ENCODE peak calls at places on chromosomes 11 and 22, in four cellular contexts. X, W, O and Y are unnamed samples. For H3K27me3, the result is how much of the 10 kb centered on the place peaks cover.

GRCh38 chr22:41983516-41983915 is 14.3 kb downstream of the SEPTIN3 start:
- DNase-seq in X (no peak), O (no peak), W (no peak), Y (peak)

GRCh38 chr22:45584121-45584570 is 81.5 kb downstream of the FBLN1 start:
- DNase-seq in O (peak), X (no peak), W (no peak), Y (no peak)

GRCh38 chr11:69985654-69986420 is 92.3 kb upstream of the ANO1 start:
- DNase-seq in W (no peak), O (no peak), X (no peak), Y (no peak)

GRCh38 chr11:67306769-67307544 is 3.6 kb downstream of the SSH3 start:
- DNase-seq in O (no peak), X (no peak), W (no peak), Y (no peak)

GRCh38 chr11:102868359-102868758 is 6.4 kb downstream of the MMP12 start:
- DNase-seq in O (peak), W (no peak), X (no peak), Y (peak)

GRCh38 chr22:25368271-25368670 is 148.8 kb downstream of the CRYBB2 start:
- DNase-seq in W (peak), O (peak), X (no peak), Y (peak)

GRCh38 chr11:15780837-15781236 is 575.5 kb downstream of the SOX6 start:
- DNase-seq in W (no peak), X (no peak), O (no peak), Y (no peak)

GRCh38 chr22:26159886-26160285 is 9.4 kb upstream of the SEZ6L start:
- DNase-seq in W (no peak), O (no peak), X (no peak), Y (no peak)

GRCh38 chr11:129695543-129696308 is 119.9 kb upstream of the TMEM45B start:
- DNase-seq in W (no peak), O (peak), X (peak), Y (peak)

GRCh38 chr11:66988238-66988637 is 13.1 kb downstream of the C11orf86 start:
- DNase-seq in W (no peak), X (no peak), O (no peak), Y (no peak)

GRCh38 chr22:19890502-19891349 is 36.1 kb upstream of the GNB1L start:
- DNase-seq in W (no peak), O (no peak), X (no peak), Y (no peak)

GRCh38 chr22:19892925-19893324 is 38.3 kb upstream of the GNB1L start:
- DNase-seq in O (peak), X (no peak), W (no peak), Y (no peak)

GRCh38 chr22:19889951-19890350 is 35.3 kb upstream of the GNB1L start:
- DNase-seq in O (no peak), X (no peak), W (no peak), Y (no peak)

GRCh38 chr22:19892249-19892879 is 37.7 kb upstream of the GNB1L start:
- DNase-seq in O (peak), W (no peak), X (no peak), Y (no peak)

DNA sequence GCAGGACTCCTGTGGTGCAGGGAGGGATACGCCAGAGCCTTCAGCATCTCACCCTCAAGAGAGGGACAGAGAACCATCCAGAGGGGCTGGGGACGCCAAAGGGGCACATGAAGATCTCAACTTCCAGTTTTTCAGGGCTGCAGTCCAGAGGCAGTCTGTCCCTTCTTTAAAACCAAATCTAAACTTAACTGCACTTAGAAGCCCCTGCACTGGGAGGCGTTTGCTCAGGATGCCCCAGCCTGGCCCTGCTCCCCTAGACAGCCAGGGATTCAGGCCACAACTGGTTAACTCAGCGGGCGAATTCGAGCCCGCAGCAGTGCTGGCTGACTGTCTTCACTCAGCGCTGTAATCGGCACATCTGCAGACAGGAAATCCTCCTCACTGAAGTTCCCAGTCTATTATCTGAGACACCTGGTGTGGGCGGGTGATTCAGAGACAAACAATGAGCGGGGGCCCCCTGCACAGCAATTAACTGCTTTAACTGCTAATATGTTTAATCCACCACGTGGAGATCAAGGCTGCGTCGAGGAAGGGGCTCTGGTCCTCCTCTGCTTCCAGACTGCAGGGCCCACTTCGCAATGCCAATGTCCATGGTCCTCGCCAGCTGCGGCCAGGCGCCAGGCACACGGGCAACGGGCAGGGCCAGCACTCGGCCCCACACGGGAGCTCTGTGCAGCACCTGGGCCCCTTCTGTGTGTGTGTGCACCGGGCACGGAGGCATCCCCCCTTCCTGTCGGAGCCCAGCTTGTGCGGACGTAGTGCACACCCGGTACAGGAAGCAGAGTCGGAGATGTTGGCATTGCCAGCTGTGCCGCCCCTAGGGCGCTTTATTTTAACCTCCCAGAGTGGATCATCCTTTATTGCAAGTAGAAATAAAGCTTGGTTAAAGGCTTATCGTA is 36.9 kb upstream of the GNB1L start:
- DNase-seq in X (no peak), O (peak), W (peak), Y (peak)
- TF ChIP-seq CTCF in X (no peak), O (no peak), W (no peak), Y (no peak)

GRCh38 chr11:19767691-19768151 is 55.1 kb downstream of the NAV2 start:
- DNase-seq in O (no peak), X (no peak), W (no peak), Y (no peak)

GRCh38 chr11:19770277-19770676 is 57.6 kb downstream of the NAV2 start:
- DNase-seq in W (no peak), O (no peak), X (no peak), Y (no peak)

GRCh38 chr11:19768197-19768596 is 55.6 kb downstream of the NAV2 start:
- DNase-seq in X (no peak), W (no peak), O (no peak), Y (no peak)

GRCh38 chr11:19768815-19769214 is 56.2 kb downstream of the NAV2 start:
- DNase-seq in W (no peak), O (no peak), X (no peak), Y (no peak)

GRCh38 chr11:19769820-19770219 is 57.2 kb downstream of the NAV2 start:
- DNase-seq in O (peak), X (no peak), W (peak), Y (no peak)
- H3K27me3 ChIP-seq in O (under half), X (under half), W (under half), Y (under half)

GRCh38 chr22:44325718-44326548 is 13.2 kb upstream of the SHISAL1 start:
- DNase-seq in W (no peak), O (peak), X (no peak), Y (no peak)
- TF ChIP-seq CTCF in W (peak), O (peak), X (no peak), Y (peak)

DNA sequence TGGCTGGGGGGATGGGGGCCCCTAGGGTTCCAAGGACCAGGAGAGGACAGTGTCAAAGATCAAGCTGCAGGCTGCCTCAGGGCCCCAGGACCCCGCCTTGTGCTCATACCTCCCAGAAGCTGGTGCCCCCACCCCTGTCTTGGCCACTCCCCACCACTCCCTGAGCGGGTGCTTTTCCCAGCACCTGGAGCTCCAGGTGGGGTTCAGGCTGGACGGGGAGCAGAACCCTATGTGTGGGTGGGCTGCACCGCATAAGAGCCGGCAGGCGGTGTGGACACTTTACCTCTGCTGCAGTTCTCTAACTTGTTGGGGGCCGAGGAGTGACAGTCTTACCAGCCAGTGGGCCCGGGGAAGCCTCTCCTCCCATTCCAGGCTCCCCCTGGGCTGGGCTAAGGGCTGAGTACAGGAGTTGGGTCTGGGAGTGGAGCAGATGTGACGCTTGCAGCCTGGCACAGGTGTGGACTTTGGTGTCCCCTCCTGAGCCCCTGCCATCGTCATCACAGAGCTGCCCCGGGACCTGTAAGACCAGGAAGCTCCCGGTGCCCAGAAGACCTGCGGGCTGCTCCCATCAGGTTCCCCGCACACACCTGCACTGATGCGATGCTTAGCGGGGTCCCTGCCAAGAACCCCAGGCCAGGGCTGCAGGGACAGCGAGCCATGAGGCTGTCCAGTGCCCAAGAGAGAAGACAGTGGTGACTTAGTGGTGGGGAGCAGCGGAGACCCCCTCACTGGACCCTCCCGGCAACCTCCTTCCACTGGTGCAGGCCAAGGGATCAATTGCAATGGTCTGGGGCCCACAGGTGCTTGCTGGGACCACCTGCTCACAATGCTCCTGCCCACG is 674.5 kb downstream of the BRD1 start:
- DNase-seq in W (no peak), O (no peak), X (no peak), Y (no peak)
- H3K27me3 ChIP-seq in W (under half), O (under half), X (half or more), Y (under half)

GRCh38 chr11:126328938-126329643 is 25.2 kb downstream of the DCPS start:
- DNase-seq in O (no peak), W (no peak), X (no peak), Y (no peak)
- TF ChIP-seq CTCF in O (no peak), W (no peak), X (no peak), Y (no peak)

GRCh38 chr22:35436421-35436820 is 36.5 kb downstream of the MCM5 start:
- DNase-seq in W (no peak), X (no peak), O (no peak), Y (no peak)

GRCh38 chr22:35434061-35434750 is 34.3 kb downstream of the MCM5 start:
- DNase-seq in W (no peak), O (no peak), X (no peak), Y (no peak)

GRCh38 chr22:35439365-35439717 is 39.4 kb downstream of the MCM5 start:
- DNase-seq in W (no peak), X (no peak), O (no peak), Y (no peak)

GRCh38 chr22:35435201-35435712 is 35.3 kb downstream of the MCM5 start:
- DNase-seq in X (no peak), W (no peak), O (no peak), Y (no peak)

DNA sequence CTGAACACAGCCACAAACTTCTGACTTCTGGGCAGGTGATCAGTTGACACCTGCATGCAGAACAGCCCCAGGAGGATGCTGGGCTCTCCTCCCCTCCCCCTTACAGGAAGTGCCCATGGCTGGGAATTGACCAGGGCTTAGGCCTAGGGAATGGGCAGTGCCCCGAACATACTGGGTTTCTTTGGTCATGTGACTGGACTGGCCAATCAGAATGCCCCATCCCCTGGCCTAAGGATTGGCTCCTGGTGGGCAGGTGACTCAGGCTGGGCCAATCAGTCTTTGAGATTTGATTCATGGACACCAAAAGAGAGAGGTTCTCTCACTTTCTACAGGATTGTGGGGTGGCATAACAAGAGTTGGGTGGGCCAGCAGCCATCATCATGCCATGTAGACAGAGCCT is 37.1 kb downstream of the MCM5 start:
- DNase-seq in O (no peak), W (no peak), X (no peak), Y (no peak)
- H3K27me3 ChIP-seq in O (under half), W (under half), X (under half), Y (under half)

GRCh38 chr11:106022795-106023275 is 795 bp upstream of the MSANTD4 start:
- DNase-seq in X (no peak), O (no peak), W (no peak), Y (no peak)

GRCh38 chr11:106021181-106021966 is 666 bp downstream of the MSANTD4 start:
- DNase-seq in O (peak), X (no peak), W (no peak), Y (peak)

GRCh38 chr11:106017088-106017487 is 5.0 kb downstream of the MSANTD4 start:
- DNase-seq in X (no peak), O (no peak), W (no peak), Y (no peak)

GRCh38 chr11:106021967-106022794 is at the start of gene MSANTD4:
- DNase-seq in W (peak), O (peak), X (peak), Y (peak)
- TF ChIP-seq CTCF in W (no peak), O (no peak), X (no peak), Y (no peak)

DNA sequence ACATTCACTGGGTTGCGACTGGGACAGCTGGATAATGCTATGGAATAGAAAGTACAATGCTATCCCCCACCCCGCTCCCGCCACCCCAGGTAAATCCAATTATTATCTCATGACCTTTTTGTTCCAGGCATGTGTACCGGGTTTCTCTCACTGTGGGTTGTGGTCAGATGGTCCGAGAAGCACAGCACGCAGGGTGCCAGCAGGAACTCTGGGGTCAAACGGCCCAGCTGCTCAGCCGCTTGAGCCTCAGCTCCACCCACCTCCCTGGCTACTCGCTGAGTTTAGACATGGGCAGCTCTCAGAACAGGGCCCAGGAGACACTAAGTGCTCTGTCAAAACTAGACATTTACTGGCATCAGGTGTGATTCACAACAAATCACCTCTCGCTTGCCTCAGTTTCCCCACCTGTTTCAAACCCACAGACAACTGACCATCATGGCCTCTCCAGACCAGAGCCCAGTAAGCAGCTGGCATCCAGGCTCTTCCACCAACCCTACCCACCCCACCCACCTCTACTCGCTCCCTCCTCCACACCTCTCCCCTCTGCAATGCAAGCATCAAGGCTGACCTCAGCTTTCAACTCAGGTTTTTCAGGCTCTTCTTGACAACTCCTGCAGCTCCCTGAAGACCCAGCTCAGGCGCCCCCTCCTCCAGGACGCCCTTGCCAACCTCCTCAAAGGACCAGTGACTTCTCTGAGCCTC is 13.0 kb upstream of the MFNG start:
- DNase-seq in O (no peak), X (no peak), W (no peak), Y (no peak)
- H3K27me3 ChIP-seq in O (under half), X (under half), W (under half), Y (under half)

GRCh38 chr22:37256075-37256726 is 12.1 kb upstream of the RAC2 start:
- DNase-seq in O (no peak), W (no peak), X (no peak), Y (no peak)

GRCh38 chr22:37260396-37260795 is 16.3 kb upstream of the RAC2 start:
- DNase-seq in W (no peak), O (no peak), X (no peak), Y (no peak)

GRCh38 chr22:37259540-37260029 is 15.5 kb upstream of the RAC2 start:
- DNase-seq in X (no peak), W (no peak), O (peak), Y (peak)

GRCh38 chr22:37258810-37259472 is 14.9 kb upstream of the RAC2 start:
- DNase-seq in X (no peak), W (no peak), O (no peak), Y (no peak)

DNA sequence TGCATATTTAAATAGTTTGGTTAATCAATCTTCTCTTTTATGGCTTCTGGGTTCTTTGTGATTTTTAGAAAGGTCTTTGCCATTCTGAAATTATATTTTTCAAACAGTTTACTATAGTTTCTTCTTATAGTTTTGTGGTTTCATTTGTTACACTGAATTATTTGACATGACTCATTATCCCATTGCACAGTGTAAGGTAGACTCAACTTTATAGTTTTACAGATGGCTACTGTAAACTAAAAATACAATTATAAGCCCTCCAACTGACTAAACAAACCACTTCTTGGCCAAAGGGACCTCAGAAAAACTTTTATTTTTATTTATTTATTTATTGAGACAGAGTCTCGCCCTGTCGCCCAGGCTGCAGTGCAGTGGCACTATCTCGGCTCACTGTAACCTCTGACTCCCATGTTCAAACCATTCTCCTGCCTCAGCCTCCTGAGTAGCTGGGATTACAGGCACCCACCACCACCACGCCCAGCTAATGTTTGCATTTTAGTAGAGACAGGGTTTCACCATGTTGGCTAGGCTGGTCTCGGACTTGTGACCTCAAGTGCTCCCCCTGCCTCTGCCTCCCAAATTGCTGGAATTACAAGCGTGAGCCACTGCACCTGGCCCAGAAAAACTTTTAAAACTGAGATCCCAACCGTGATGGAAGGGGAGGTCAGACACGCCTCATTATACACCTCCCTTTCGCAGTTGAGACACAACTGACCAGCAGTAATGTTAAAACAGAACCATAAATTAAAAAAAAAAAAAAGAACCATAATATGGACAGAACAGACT is 14.1 kb upstream of the RAC2 start:
- DNase-seq in O (peak), W (no peak), X (no peak), Y (no peak)
- TF ChIP-seq CTCF in O (no peak), W (no peak), X (no peak), Y (no peak)

GRCh38 chr22:33518405-33518804 is 401.9 kb downstream of the LARGE1 start:
- DNase-seq in O (no peak), W (no peak), X (no peak), Y (no peak)
- H3K27me3 ChIP-seq in O (under half), W (under half), X (under half), Y (under half)